ENCODE peak calls at places on chromosome 13, in four cellular contexts. J is IMR-90, U is fibroblast of lung, Z is A549. M is an unnamed sample.

GRCh38 chr13:102555914-102556553 is 40.8 kb upstream of the TPP2 start:
- DNase-seq in J (peak), U (peak), Z (peak), M (peak)

GRCh38 chr13:78602561-78603239 is 652 bp downstream of the POU4F1 start:
- DNase-seq in Z (no peak), J (no peak), U (peak), M (no peak)

GRCh38 chr13:109180905-109181425 is 551.6 kb downstream of the MYO16 start:
- DNase-seq in U (peak), J (peak), Z (no peak), M (peak)

GRCh38 chr13:73230714-73231113 is 171.9 kb downstream of the KLF5 start:
- DNase-seq in J (no peak), Z (no peak), U (no peak), M (no peak)

GRCh38 chr13:83221813-83222241 is 660.4 kb downstream of the SLITRK1 start:
- DNase-seq in Z (no peak), J (peak), U (peak), M (peak)

GRCh38 chr13:113119166-113119821 is 3.3 kb upstream of the F10 start:
- DNase-seq in U (no peak), J (no peak), Z (no peak), M (no peak)

GRCh38 chr13:28754698-28755545 is 36.2 kb upstream of the SLC46A3 start:
- DNase-seq in Z (no peak), U (peak), J (peak), M (peak)

GRCh38 chr13:50275392-50276063 is 260.3 kb downstream of the KCNRG start:
- DNase-seq in U (no peak), J (no peak), Z (no peak), M (no peak)

GRCh38 chr13:53784331-53784730 is 755.7 kb downstream of the OLFM4 start:
- DNase-seq in Z (no peak), U (no peak), J (no peak), M (no peak)

GRCh38 chr13:32125746-32126145 is 94.2 kb downstream of the FRY start:
- DNase-seq in Z (no peak), J (no peak), U (no peak), M (no peak)

GRCh38 chr13:84844473-84844872 is 954.7 kb downstream of the SLITRK6 start:
- DNase-seq in J (no peak), Z (peak), U (peak), M (no peak)

GRCh38 chr13:26971990-26972888 is 199.4 kb downstream of the USP12 start:
- DNase-seq in J (peak), U (peak), Z (no peak), M (no peak)

GRCh38 chr13:96636310-96636709 is 358.0 kb downstream of the OXGR1 start:
- DNase-seq in U (no peak), J (no peak), Z (no peak), M (peak)

GRCh38 chr13:31418186-31418585 is 218.4 kb downstream of the B3GLCT start:
- DNase-seq in Z (no peak), U (no peak), J (no peak), M (no peak)

GRCh38 chr13:20495087-20496023 is 30.3 kb downstream of the CRYL1 start:
- DNase-seq in U (peak), J (peak), Z (peak), M (peak)

GRCh38 chr13:62684359-62684758 is 1268.7 kb upstream of the PCDH20 start:
- DNase-seq in Z (no peak), U (no peak), J (no peak), M (no peak)

GRCh38 chr13:106530907-106531520 is 4.4 kb downstream of the EFNB2 start:
- DNase-seq in J (no peak), Z (no peak), U (no peak), M (no peak)

GRCh38 chr13:106530209-106530906 is 5.1 kb downstream of the EFNB2 start:
- DNase-seq in Z (no peak), J (no peak), U (no peak), M (no peak)

GRCh38 chr13:106533101-106533939 is 2.1 kb downstream of the EFNB2 start:
- DNase-seq in U (peak), J (peak), Z (peak), M (peak)

GRCh38 chr13:106533940-106534843 is 1.3 kb downstream of the EFNB2 start:
- DNase-seq in Z (no peak), U (peak), J (peak), M (peak)

DNA sequence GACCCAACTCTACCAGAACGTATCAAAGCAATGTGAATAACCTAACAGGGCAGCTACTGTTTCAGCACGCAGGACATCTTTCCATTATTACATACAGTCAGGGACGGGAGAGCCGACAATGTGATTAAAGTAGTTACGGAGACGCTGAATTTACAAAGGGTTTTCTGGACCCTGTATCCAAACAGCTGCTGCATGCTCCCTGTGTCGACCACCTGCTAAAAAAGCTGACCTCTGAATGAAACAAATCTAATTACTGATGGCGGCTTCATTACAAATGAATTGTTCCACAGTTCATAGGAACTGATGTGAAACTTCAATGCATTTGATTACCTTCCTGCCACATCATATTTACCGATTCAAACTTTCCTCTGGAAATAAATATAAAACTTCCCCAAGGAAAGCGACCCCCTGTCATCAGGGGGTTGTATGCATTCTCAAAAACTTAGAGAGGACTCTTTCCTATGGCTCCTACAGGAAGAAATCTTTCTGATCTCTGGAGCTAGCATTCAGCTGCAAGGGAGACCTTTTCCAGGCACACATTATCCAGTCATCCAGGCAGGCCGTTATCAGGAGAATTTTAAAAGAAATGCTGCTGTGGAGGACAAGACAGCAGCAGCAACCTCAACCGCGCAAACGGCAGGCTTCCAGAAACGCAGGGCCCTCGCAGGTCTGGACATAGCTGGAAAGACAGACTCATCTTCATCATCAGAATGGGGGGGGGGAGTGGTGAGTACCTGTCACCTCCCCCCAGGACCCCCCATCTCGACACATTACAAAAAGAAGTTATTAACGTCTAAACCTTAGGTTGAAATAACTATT is 3.1 kb downstream of the EFNB2 start:
- DNase-seq in Z (no peak), U (peak), J (peak), M (peak)
- H3K27ac ChIP-seq in Z (no peak), U (peak), J (peak), M (peak)

GRCh38 chr13:98751397-98752110 is 918 bp downstream of the SLC15A1 start:
- DNase-seq in U (peak), Z (no peak), J (peak), M (no peak)
- H3K4me3 ChIP-seq in U (no peak), Z (no peak), J (no peak), M (peak)

GRCh38 chr13:60051754-60052153 is 112.0 kb downstream of the DIAPH3 start:
- DNase-seq in Z (no peak), J (no peak), U (no peak), M (no peak)
- TF ChIP-seq CTCF in Z (no peak), J (no peak), U (no peak), M (no peak)

GRCh38 chr13:23488442-23488841 is 54.9 kb upstream of the SACS start:
- DNase-seq in U (peak), Z (no peak), J (peak), M (peak)
- H3K27ac ChIP-seq in U (peak), Z (no peak), J (no peak), M (peak)

M was measured in brain microvascular endothelial cell.